ENCODE peak calls at places on chromosomes 1 and 21, in four cellular contexts. O is IMR-90, F is esophagus squamous epithelium, R is lower leg skin. C is an unnamed sample.

GRCh38 chr1:53981220-53981619 is 35.1 kb downstream of the LRRC42 start:
- DNase-seq in O (no peak), F (no peak), R (no peak), C (no peak)

GRCh38 chr1:156668801-156669637 is 8.2 kb downstream of the NES start:
- DNase-seq in O (no peak), F (no peak), R (no peak), C (no peak)

GRCh38 chr1:99173900-99174299 is 90.4 kb upstream of the PLPPR4 start:
- DNase-seq in O (no peak), F (no peak), R (no peak), C (no peak)

GRCh38 chr1:16905112-16905855 is 9.5 kb downstream of the RNU1-2 start:
- DNase-seq in O (peak; percentile 96), F (no peak), R (no peak), C (peak; percentile 76)

GRCh38 chr1:236541710-236542109 is 17.9 kb downstream of the LGALS8 start:
- DNase-seq in O (no peak), F (no peak), R (no peak), C (no peak)

GRCh38 chr1:100358210-100358609 is 5.9 kb downstream of the CDC14A start:
- DNase-seq in O (no peak), F (no peak), R (no peak), C (no peak)

GRCh38 chr1:6473156-6473555 is 7.2 kb upstream of the TNFRSF25 start:
- DNase-seq in O (no peak), F (no peak), R (no peak), C (no peak)

GRCh38 chr21:43696214-43696613 is 22.7 kb upstream of the PDXK start:
- DNase-seq in O (no peak), F (no peak), R (no peak), C (no peak)

GRCh38 chr1:239861985-239862384 is 229.7 kb upstream of the FMN2 start:
- DNase-seq in O (no peak), F (no peak), R (no peak), C (no peak)

GRCh38 chr1:1543706-1544099 is 3.3 kb upstream of the TMEM240 start:
- DNase-seq in O (no peak), F (no peak), R (peak; percentile 37), C (no peak)

GRCh38 chr1:113946668-113947387 is 17.7 kb downstream of the HIPK1 start:
- DNase-seq in O (peak; percentile 22), F (no peak), R (no peak), C (no peak)

GRCh38 chr1:90386899-90387334 is 330.2 kb downstream of the BARHL2 start:
- DNase-seq in O (peak; percentile 29), F (no peak), R (no peak), C (no peak)

GRCh38 chr21:37631319-37632117 is 264.9 kb downstream of the DYRK1A start:
- DNase-seq in O (no peak), F (no peak), R (no peak), C (peak; percentile 30)

GRCh38 chr1:93734999-93735398 is 53.4 kb upstream of the BCAR3 start:
- DNase-seq in O (no peak), F (no peak), R (no peak), C (no peak)

GRCh38 chr1:41073971-41074370 is 52.4 kb upstream of the SLFNL1 start:
- DNase-seq in O (peak; percentile 79), F (no peak), R (no peak), C (no peak)

GRCh38 chr1:103341377-103341880 is 184.1 kb upstream of the RNPC3 start:
- DNase-seq in O (no peak), F (no peak), R (no peak), C (no peak)

GRCh38 chr1:244080343-244080929 is 29.4 kb downstream of the ZBTB18 start:
- DNase-seq in O (no peak), F (no peak), R (no peak), C (no peak)

GRCh38 chr1:66648896-66649597 is 103.2 kb upstream of the DYNLT5 start:
- DNase-seq in O (no peak), F (no peak), R (no peak), C (peak; percentile 10)

GRCh38 chr1:3050603-3051002 is 18.4 kb upstream of the PRDM16 start:
- DNase-seq in O (no peak), F (no peak), R (no peak), C (no peak)

GRCh38 chr1:168271636-168272035 is 9.0 kb upstream of the TBX19 start:
- DNase-seq in O (no peak), F (no peak), R (no peak), C (no peak)

GRCh38 chr1:155968670-155969069 is 9.7 kb downstream of the ARHGEF2 start:
- DNase-seq in O (peak; percentile 72), F (no peak), R (no peak), C (no peak)

GRCh38 chr1:98468111-98468717 is 193.3 kb upstream of the SNX7 start:
- DNase-seq in O (peak; percentile 81), F (no peak), R (no peak), C (peak; percentile 1)

DNA sequence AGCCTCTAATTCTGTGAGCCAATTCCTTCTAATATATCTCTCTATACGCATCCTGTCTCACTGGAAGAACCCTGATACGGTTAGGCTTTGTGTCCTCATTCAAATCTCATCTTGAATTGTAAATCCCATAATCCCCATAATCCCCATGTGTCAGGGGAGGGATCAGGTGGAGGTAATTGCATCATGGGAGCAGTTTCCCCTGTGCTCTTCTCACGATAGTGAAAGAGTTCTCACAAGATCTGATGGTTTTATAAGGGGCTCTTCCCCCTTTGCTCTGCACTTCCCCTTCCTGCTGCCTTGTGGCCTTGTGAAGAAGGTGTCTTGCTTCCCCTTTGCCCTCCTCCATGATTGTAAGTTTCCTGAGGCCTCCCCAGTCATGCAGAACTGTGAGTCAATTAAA is 116.1 kb downstream of the MRPS6 start:
- DNase-seq in O (no peak), F (no peak), R (no peak), C (no peak)
- TF ChIP-seq CTCF in O (no peak), F (no peak), R (no peak), C (no peak)

DNA sequence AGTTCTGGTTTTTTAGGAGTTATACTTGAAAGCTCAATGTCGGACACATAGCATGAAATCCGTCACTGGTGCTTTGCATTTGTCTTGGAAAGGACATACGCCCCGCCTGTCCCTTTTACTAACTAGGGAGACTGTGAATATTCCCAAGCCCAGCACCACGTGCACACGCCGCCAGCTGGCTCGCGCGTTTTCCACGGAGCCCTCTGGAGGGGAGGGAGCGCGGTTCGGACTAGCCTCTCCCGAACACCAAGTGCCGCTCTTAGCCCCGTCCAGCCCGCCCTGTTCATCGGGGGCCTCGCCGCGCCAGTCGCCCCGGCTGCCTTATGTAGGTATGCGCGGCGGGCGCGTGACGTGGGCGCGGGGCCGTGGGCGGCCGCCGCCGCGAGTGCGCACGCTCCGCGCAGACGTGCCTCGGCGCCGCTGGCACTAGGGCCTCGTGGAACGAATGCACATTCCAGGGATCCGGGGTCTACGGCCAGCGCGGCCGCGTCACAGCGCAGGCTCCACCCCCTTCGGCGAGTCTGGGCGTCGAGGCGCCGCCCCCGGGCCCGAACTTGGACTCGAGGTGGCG is 689 bp upstream of the IRF2BP2 start:
- DNase-seq in O (peak; percentile 95), F (peak; percentile 68), R (peak; percentile 92), C (peak; percentile 93)
- TF ChIP-seq CTCF in O (peak; percentile 7), F (no peak), R (no peak), C (no peak)

DNA sequence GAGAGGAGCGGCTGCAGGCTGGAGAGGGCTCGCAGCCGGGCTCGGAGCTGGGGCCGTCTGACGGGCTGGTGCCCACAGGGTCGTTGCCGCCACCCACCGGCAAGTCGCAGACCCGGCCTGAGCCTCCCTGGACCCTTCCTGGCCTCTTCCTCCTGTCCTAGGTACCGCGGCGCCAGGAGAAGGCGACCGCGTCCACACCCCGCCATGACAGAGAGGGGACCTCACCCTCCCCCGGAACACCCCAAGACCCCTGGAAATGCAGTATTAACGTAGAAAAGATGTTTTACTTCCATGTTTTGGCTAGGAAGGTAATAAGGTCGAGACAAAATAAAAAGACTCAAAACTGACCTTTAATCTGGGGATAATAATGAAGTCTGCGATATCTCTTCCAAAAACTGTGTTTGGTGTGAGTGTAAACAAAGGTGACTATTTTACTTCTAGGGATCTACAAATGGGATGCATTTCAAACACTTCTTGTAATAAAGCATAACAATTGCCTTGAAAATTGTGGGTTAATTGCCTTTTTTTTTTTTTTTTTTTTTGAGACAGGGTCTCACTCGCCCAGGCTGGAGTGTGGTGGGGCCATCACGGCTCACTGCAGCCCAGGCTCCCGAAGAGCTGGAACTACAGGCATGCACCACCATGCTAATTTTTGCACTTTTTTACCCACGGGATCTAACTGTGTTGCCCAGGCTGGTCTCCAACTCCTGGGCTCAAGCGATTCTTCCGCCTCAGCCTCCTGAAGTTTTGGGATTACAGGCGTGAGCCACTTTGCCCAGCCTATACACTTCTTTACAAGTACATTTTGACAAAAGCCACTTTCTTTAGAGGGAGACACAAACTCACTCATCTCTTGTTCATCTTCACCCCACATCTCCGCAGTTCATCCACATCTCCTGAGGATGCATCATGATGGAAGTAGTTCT is 838 bp upstream of the RSRP1 start:
- DNase-seq in O (no peak), F (no peak), R (no peak), C (no peak)
- TF ChIP-seq CTCF in O (peak; percentile 22), F (no peak), R (no peak), C (peak; percentile 48)

GRCh38 chr1:182280521-182280920 is 111.1 kb downstream of the GLUL start:
- DNase-seq in O (no peak), F (no peak), R (no peak), C (no peak)
- TF ChIP-seq CTCF in O (no peak), F (no peak), R (no peak), C (no peak)

GRCh38 chr21:44927587-44928461 is 7.1 kb upstream of the ITGB2 start:
- DNase-seq in O (peak; percentile 56), F (no peak), R (no peak), C (peak; percentile 77)
- TF ChIP-seq CTCF in O (no peak), F (no peak), R (no peak), C (no peak)

GRCh38 chr1:110482662-110483307 is 31.8 kb downstream of the PROK1 start:
- DNase-seq in O (no peak), F (no peak), R (no peak), C (no peak)
- TF ChIP-seq CTCF in O (no peak), F (no peak), R (no peak), C (no peak)

DNA sequence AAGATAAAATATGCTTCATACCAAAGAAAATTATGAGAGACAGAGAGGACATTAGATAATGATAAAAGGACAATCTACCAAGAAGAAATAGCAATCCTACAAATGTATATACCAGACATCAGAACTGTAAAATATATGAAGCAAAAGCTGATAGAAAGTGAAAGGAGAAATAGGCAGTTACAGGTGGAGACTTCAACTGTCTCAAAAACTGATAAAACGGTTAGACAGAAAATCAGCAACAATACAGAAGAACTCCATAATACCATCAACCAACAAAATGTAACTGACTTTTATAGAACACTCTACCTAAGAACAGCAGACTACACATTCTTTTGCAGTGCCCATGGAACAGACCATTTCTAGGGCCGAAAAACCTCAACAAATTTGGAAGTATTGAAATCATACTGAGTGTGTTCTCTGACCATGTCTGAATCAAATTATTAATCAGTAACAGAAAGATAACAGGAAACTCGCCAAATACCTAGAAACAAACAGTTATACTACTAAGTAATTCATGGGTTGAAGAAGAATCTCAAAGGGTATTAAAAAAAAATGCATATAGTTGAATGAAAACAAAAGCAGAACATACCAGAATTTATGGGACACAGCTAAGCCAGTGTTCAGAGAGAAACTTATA is 132.1 kb downstream of the RPS6KC1 start:
- DNase-seq in O (no peak), F (no peak), R (no peak), C (no peak)
- TF ChIP-seq CTCF in O (no peak), F (no peak), R (no peak), C (no peak)

GRCh38 chr1:229293528-229294204 is 22.8 kb downstream of the RAB4A start:
- DNase-seq in O (no peak), F (no peak), R (no peak), C (no peak)
- TF ChIP-seq CTCF in O (no peak), F (no peak), R (no peak), C (no peak)

C was measured in GM13977.